ENCODE peak calls at places on chromosomes 13 and 19, in seven cellular contexts. X is cardiac muscle cell; K is bronchial epithelial cell; E is stimulated activated CD4-positive, alpha-beta T cell treated with anti-CD3 and anti-CD28 coated beads, Interleukin-1b, Interleukin-23, amount 100 ng/mL, for 1 hour; Z is H7; C is activated naive CD4-positive, alpha-beta T cell; O is endodermal cell. R is an unnamed sample.

GRCh38 chr19:29111581-29111980 is 101.4 kb downstream of the UQCRFS1 start:
- DNase-seq in X (no peak), K (no peak), E (no peak), Z (no peak), C (no peak), O (no peak), R (no peak)

GRCh38 chr13:107211073-107211472 is 643.1 kb upstream of the ARGLU1 start:
- DNase-seq in X (peak; percentile 88), K (peak; percentile 72), E (no peak), Z (peak; percentile 62), C (peak; percentile 10), O (peak; percentile 92), R (peak; percentile 83)

GRCh38 chr13:111630411-111630810 is 310.0 kb downstream of the TEX29 start:
- DNase-seq in X (no peak), K (no peak), E (no peak), Z (peak; percentile 79), C (no peak), O (peak; percentile 80), R (no peak)

GRCh38 chr13:40096357-40096911 is 441.0 kb downstream of the COG6 start:
- DNase-seq in X (no peak), K (no peak), E (no peak), Z (no peak), C (peak; percentile 10), O (no peak), R (no peak)

GRCh38 chr13:110676511-110677204 is 29.3 kb downstream of the CARS2 start:
- DNase-seq in X (no peak), K (no peak), E (no peak), Z (peak; percentile 32), C (no peak), O (no peak), R (no peak)

GRCh38 chr13:21544515-21544914 is 59.5 kb downstream of the MICU2 start:
- DNase-seq in X (no peak), K (no peak), E (no peak), Z (no peak), C (no peak), O (no peak), R (no peak)

GRCh38 chr13:104106705-104107393 is 1040.6 kb upstream of the SLC10A2 start:
- DNase-seq in X (no peak), K (peak; percentile 89), E (no peak), Z (no peak), C (no peak), O (peak; percentile 61), R (no peak)

GRCh38 chr19:11007376-11007775 is 46.5 kb downstream of the SMARCA4 start:
- DNase-seq in X (no peak), K (no peak), E (no peak), Z (no peak), C (no peak), O (no peak), R (no peak)

GRCh38 chr19:10432736-10433130 is 12.4 kb downstream of the PDE4A start:
- DNase-seq in X (no peak), K (no peak), E (no peak), Z (peak; percentile 60), C (no peak), O (no peak), R (no peak)

GRCh38 chr19:29672933-29673336 is 7.7 kb downstream of the PLEKHF1 start:
- DNase-seq in X (no peak), K (no peak), E (peak; percentile 71), Z (no peak), C (peak; percentile 75), O (no peak), R (no peak)

GRCh38 chr13:111905609-111905945 is 161.4 kb upstream of the SOX1 start:
- DNase-seq in X (no peak), K (no peak), E (no peak), Z (no peak), C (no peak), O (no peak), R (no peak)

GRCh38 chr13:50527612-50528509 is 315.6 kb downstream of the DLEU7 start:
- DNase-seq in X (no peak), K (peak; percentile 38), E (no peak), Z (no peak), C (no peak), O (no peak), R (peak; percentile 54)

GRCh38 chr13:79637086-79637763 is 156.3 kb downstream of the NDFIP2 start:
- DNase-seq in X (peak; percentile 30), K (no peak), E (no peak), Z (no peak), C (no peak), O (no peak), R (no peak)

GRCh38 chr19:8343483-8343844 is 402 bp upstream of the KANK3 start:
- DNase-seq in X (no peak), K (no peak), E (no peak), Z (no peak), C (no peak), O (no peak), R (no peak)

GRCh38 chr13:94168784-94169512 is 310.5 kb downstream of the DCT start:
- DNase-seq in X (no peak), K (no peak), E (no peak), Z (no peak), C (no peak), O (no peak), R (no peak)

GRCh38 chr19:34224996-34225658 is 29.2 kb upstream of the GARRE1 start:
- DNase-seq in X (no peak), K (peak; percentile 11), E (no peak), Z (peak; percentile 50), C (no peak), O (peak; percentile 60), R (peak; percentile 39)

GRCh38 chr13:114200673-114201005 is 21.6 kb downstream of the CFAP97D2 start:
- DNase-seq in X (peak; percentile 31), K (no peak), E (no peak), Z (peak; percentile 62), C (no peak), O (no peak), R (no peak)